ENCODE peak calls at places on chromosomes 16 and 17, in seven cellular contexts. B is naive thymus-derived CD8-positive, alpha-beta T cell; G is A549; M is cardiac muscle cell; R is AG08395; X is NCI-H524; T is activated CD4-positive, alpha-beta memory T cell treated with anti-CD3 and anti-CD28 coated beads for 36 hours. Y is an unnamed sample.
A peak's percentile ranks its signal among the peaks of the same experiment; 100 is the strongest.

GRCh38 chr17:58083491-58084316 is 485 bp downstream of the DYNLL2 start:
- DNase-seq in B (peak; percentile 60), G (peak; percentile 46), M (peak; percentile 55), R (peak; percentile 78), X (no peak), T (peak; percentile 78), Y (peak; percentile 57)

GRCh38 chr17:760371-760770 is 8.3 kb upstream of the GEMIN4 start:
- DNase-seq in B (no peak), G (no peak), M (no peak), R (no peak), X (no peak), T (no peak), Y (no peak)

GRCh38 chr16:62035115-62036092 is 834 bp downstream of the CDH8 start:
- DNase-seq in B (no peak), G (no peak), M (no peak), R (no peak), X (no peak), T (no peak), Y (no peak)

GRCh38 chr17:6374761-6375312 is 60.1 kb downstream of the AIPL1 start:
- DNase-seq in B (no peak), G (peak; percentile 66), M (peak; percentile 6), R (peak; percentile 26), X (no peak), T (peak; percentile 88), Y (no peak)

GRCh38 chr17:83159204-83160049 is 80.0 kb downstream of the METRNL start:
- DNase-seq in B (no peak), G (no peak), M (no peak), R (no peak), X (no peak), T (no peak), Y (no peak)

GRCh38 chr17:61177351-61177750 is 222.3 kb upstream of the TBX2 start:
- DNase-seq in B (no peak), G (no peak), M (no peak), R (no peak), X (no peak), T (no peak), Y (no peak)

GRCh38 chr16:14196011-14196410 is 124.9 kb downstream of the MRTFB start:
- DNase-seq in B (no peak), G (no peak), M (peak; percentile 72), R (no peak), X (no peak), T (no peak), Y (no peak)

GRCh38 chr16:57278494-57278893 is 6.0 kb downstream of the PLLP start:
- DNase-seq in B (no peak), G (no peak), M (no peak), R (no peak), X (no peak), T (no peak), Y (no peak)

GRCh38 chr17:15247891-15248529 is 17.1 kb downstream of the PMP22 start:
- DNase-seq in B (no peak), G (peak; percentile 31), M (no peak), R (no peak), X (no peak), T (no peak), Y (no peak)

GRCh38 chr16:5027086-5027485 is 6.6 kb downstream of the NAGPA start:
- DNase-seq in B (no peak), G (no peak), M (no peak), R (no peak), X (no peak), T (no peak), Y (no peak)

GRCh38 chr17:46175891-46176290 is 17.3 kb downstream of the KANSL1 start:
- DNase-seq in B (no peak), G (no peak), M (no peak), R (peak; percentile 44), X (no peak), T (no peak), Y (no peak)

GRCh38 chr17:35448214-35448898 is at the start of gene SLFN13:
- DNase-seq in B (peak; percentile 76), G (peak; percentile 88), M (peak; percentile 87), R (peak; percentile 13), X (no peak), T (peak; percentile 97), Y (peak; percentile 95)

GRCh38 chr17:57597531-57598453 is 147.3 kb downstream of the CCDC182 start:
- DNase-seq in B (no peak), G (peak; percentile 82), M (peak; percentile 86), R (peak; percentile 80), X (peak; percentile 61), T (peak; percentile 51), Y (no peak)

Y was measured in NK-92 treated with Interleukin-12 subunit alpha and Interleukin-12 subunit beta, amount 100 ng/mL, for 24 hours.